ENCODE peak calls at places on chromosome 5, in ten cellular contexts. One of them, this sample, is unnamed.

GRCh38 chr5:74275204-74275992 is 365.1 kb downstream of the ENC1 start:
- DNase-seq in suprapubic skin: no peak
- DNase-seq in AG04449: peak; percentile 71
- DNase-seq in pancreas: no peak
- DNase-seq in ovary: no peak
- DNase-seq in fibroblast of pulmonary artery: peak; percentile 37
- DNase-seq in colonic mucosa: no peak
- DNase-seq in cardiac muscle cell: peak; percentile 62
- DNase-seq in psoas muscle: no peak
- DNase-seq in right lobe of liver: no peak
- DNase-seq in this sample: no peak

GRCh38 chr5:122694884-122695283 is 80.0 kb upstream of the SNX2 start:
- DNase-seq in ovary: no peak
- DNase-seq in colonic mucosa: no peak
- DNase-seq in cardiac muscle cell: peak; percentile 6
- DNase-seq in right lobe of liver: no peak
- DNase-seq in psoas muscle: no peak
- DNase-seq in suprapubic skin: no peak
- DNase-seq in pancreas: no peak
- DNase-seq in fibroblast of pulmonary artery: no peak
- DNase-seq in AG04449: no peak
- DNase-seq in this sample: no peak

GRCh38 chr5:110463116-110463515 is 263.4 kb downstream of the TMEM232 start:
- DNase-seq in pancreas: no peak
- DNase-seq in fibroblast of pulmonary artery: no peak
- DNase-seq in AG04449: peak; percentile 40
- DNase-seq in right lobe of liver: no peak
- DNase-seq in cardiac muscle cell: no peak
- DNase-seq in psoas muscle: no peak
- DNase-seq in suprapubic skin: no peak
- DNase-seq in ovary: no peak
- DNase-seq in colonic mucosa: no peak
- DNase-seq in this sample: peak; percentile 11

GRCh38 chr5:76222318-76222717 is 139.1 kb downstream of the SV2C start:
- DNase-seq in psoas muscle: no peak
- DNase-seq in ovary: no peak
- DNase-seq in AG04449: no peak
- DNase-seq in right lobe of liver: no peak
- DNase-seq in cardiac muscle cell: no peak
- DNase-seq in colonic mucosa: no peak
- DNase-seq in fibroblast of pulmonary artery: no peak
- DNase-seq in pancreas: no peak
- DNase-seq in suprapubic skin: no peak
- DNase-seq in this sample: no peak

GRCh38 chr5:142874537-142874936 is 104.4 kb downstream of the ARHGAP26 start:
- DNase-seq in fibroblast of pulmonary artery: peak; percentile 91
- DNase-seq in psoas muscle: peak; percentile 76
- DNase-seq in ovary: peak; percentile 64
- DNase-seq in pancreas: peak; percentile 90
- DNase-seq in suprapubic skin: peak; percentile 87
- DNase-seq in AG04449: no peak
- DNase-seq in colonic mucosa: peak; percentile 96
- DNase-seq in right lobe of liver: peak; percentile 92
- DNase-seq in cardiac muscle cell: peak; percentile 83
- DNase-seq in this sample: peak; percentile 33

GRCh38 chr5:78879541-78879940 is 105.6 kb downstream of the ARSB start:
- DNase-seq in psoas muscle: no peak
- DNase-seq in ovary: no peak
- DNase-seq in suprapubic skin: no peak
- DNase-seq in AG04449: no peak
- DNase-seq in right lobe of liver: no peak
- DNase-seq in colonic mucosa: no peak
- DNase-seq in pancreas: no peak
- DNase-seq in cardiac muscle cell: no peak
- DNase-seq in fibroblast of pulmonary artery: no peak
- DNase-seq in this sample: no peak

GRCh38 chr5:90948969-90949368 is 390.4 kb downstream of the ADGRV1 start:
- DNase-seq in suprapubic skin: no peak
- DNase-seq in right lobe of liver: no peak
- DNase-seq in colonic mucosa: no peak
- DNase-seq in psoas muscle: no peak
- DNase-seq in ovary: no peak
- DNase-seq in cardiac muscle cell: no peak
- DNase-seq in AG04449: no peak
- DNase-seq in pancreas: no peak
- DNase-seq in fibroblast of pulmonary artery: no peak
- DNase-seq in this sample: no peak

GRCh38 chr5:149114403-149115312 is 26.6 kb upstream of the ABLIM3 start:
- DNase-seq in ovary: peak; percentile 25
- DNase-seq in cardiac muscle cell: peak; percentile 87
- DNase-seq in right lobe of liver: no peak
- DNase-seq in fibroblast of pulmonary artery: peak; percentile 91
- DNase-seq in psoas muscle: no peak
- DNase-seq in pancreas: peak; percentile 65
- DNase-seq in AG04449: peak; percentile 54
- DNase-seq in suprapubic skin: no peak
- DNase-seq in colonic mucosa: peak; percentile 54
- DNase-seq in this sample: peak; percentile 92

GRCh38 chr5:67095346-67095871 is 101.2 kb downstream of the CD180 start:
- DNase-seq in AG04449: no peak
- DNase-seq in suprapubic skin: peak; percentile 88
- DNase-seq in colonic mucosa: peak; percentile 70
- DNase-seq in fibroblast of pulmonary artery: peak; percentile 77
- DNase-seq in ovary: peak; percentile 71
- DNase-seq in psoas muscle: peak; percentile 67
- DNase-seq in right lobe of liver: peak; percentile 86
- DNase-seq in pancreas: peak; percentile 24
- DNase-seq in cardiac muscle cell: peak; percentile 72
- DNase-seq in this sample: peak; percentile 78

GRCh38 chr5:132385321-132386105 is 16.0 kb downstream of the SLC22A5 start:
- DNase-seq in cardiac muscle cell: peak; percentile 74
- DNase-seq in suprapubic skin: no peak
- DNase-seq in right lobe of liver: no peak
- DNase-seq in psoas muscle: peak; percentile 45
- DNase-seq in ovary: peak; percentile 56
- DNase-seq in fibroblast of pulmonary artery: peak; percentile 75
- DNase-seq in pancreas: peak; percentile 41
- DNase-seq in AG04449: no peak
- DNase-seq in colonic mucosa: peak; percentile 72
- DNase-seq in this sample: peak; percentile 71

GRCh38 chr5:55429707-55430253 is 105.0 kb downstream of the PLPP1 start:
- DNase-seq in psoas muscle: no peak
- DNase-seq in suprapubic skin: no peak
- DNase-seq in cardiac muscle cell: no peak
- DNase-seq in fibroblast of pulmonary artery: no peak
- DNase-seq in pancreas: peak; percentile 26
- DNase-seq in right lobe of liver: peak; percentile 67
- DNase-seq in ovary: no peak
- DNase-seq in colonic mucosa: peak; percentile 92
- DNase-seq in AG04449: no peak
- DNase-seq in this sample: no peak

GRCh38 chr5:55429221-55429620 is 105.5 kb downstream of the PLPP1 start:
- DNase-seq in suprapubic skin: no peak
- DNase-seq in psoas muscle: no peak
- DNase-seq in fibroblast of pulmonary artery: no peak
- DNase-seq in cardiac muscle cell: no peak
- DNase-seq in right lobe of liver: no peak
- DNase-seq in AG04449: no peak
- DNase-seq in colonic mucosa: no peak
- DNase-seq in pancreas: no peak
- DNase-seq in ovary: no peak
- DNase-seq in this sample: no peak

GRCh38 chr5:55437452-55437851 is 97.3 kb downstream of the PLPP1 start:
- DNase-seq in ovary: no peak
- DNase-seq in fibroblast of pulmonary artery: no peak
- DNase-seq in AG04449: no peak
- DNase-seq in colonic mucosa: no peak
- DNase-seq in psoas muscle: no peak
- DNase-seq in cardiac muscle cell: no peak
- DNase-seq in right lobe of liver: no peak
- DNase-seq in pancreas: no peak
- DNase-seq in suprapubic skin: no peak
- DNase-seq in this sample: no peak

GRCh38 chr5:55437859-55438206 is 96.9 kb downstream of the PLPP1 start:
- DNase-seq in psoas muscle: no peak
- DNase-seq in fibroblast of pulmonary artery: no peak
- DNase-seq in right lobe of liver: no peak
- DNase-seq in cardiac muscle cell: no peak
- DNase-seq in AG04449: no peak
- DNase-seq in suprapubic skin: no peak
- DNase-seq in colonic mucosa: no peak
- DNase-seq in ovary: no peak
- DNase-seq in pancreas: no peak
- DNase-seq in this sample: no peak

GRCh38 chr5:55432549-55432948 is 102.2 kb downstream of the PLPP1 start:
- DNase-seq in ovary: no peak
- DNase-seq in suprapubic skin: no peak
- DNase-seq in psoas muscle: no peak
- DNase-seq in AG04449: no peak
- DNase-seq in fibroblast of pulmonary artery: no peak
- DNase-seq in pancreas: no peak
- DNase-seq in colonic mucosa: no peak
- DNase-seq in right lobe of liver: no peak
- DNase-seq in cardiac muscle cell: no peak
- DNase-seq in this sample: no peak
- TF ChIP-seq CTCF in ovary: no peak
- TF ChIP-seq CTCF in suprapubic skin: no peak
- TF ChIP-seq CTCF in psoas muscle: no peak
- TF ChIP-seq CTCF in AG04449: no peak
- TF ChIP-seq CTCF in fibroblast of pulmonary artery: no peak
- TF ChIP-seq CTCF in pancreas: no peak
- TF ChIP-seq CTCF in colonic mucosa: no peak
- TF ChIP-seq CTCF in right lobe of liver: no peak
- TF ChIP-seq CTCF in cardiac muscle cell: no peak
- TF ChIP-seq CTCF in this sample: no peak

GRCh38 chr5:43165323-43165722 is 26.7 kb upstream of the NIM1K start:
- DNase-seq in colonic mucosa: no peak
- DNase-seq in right lobe of liver: no peak
- DNase-seq in fibroblast of pulmonary artery: no peak
- DNase-seq in ovary: no peak
- DNase-seq in pancreas: no peak
- DNase-seq in psoas muscle: no peak
- DNase-seq in suprapubic skin: no peak
- DNase-seq in AG04449: no peak
- DNase-seq in cardiac muscle cell: no peak
- DNase-seq in this sample: no peak
- TF ChIP-seq CTCF in colonic mucosa: no peak
- TF ChIP-seq CTCF in right lobe of liver: no peak
- TF ChIP-seq CTCF in fibroblast of pulmonary artery: no peak
- TF ChIP-seq CTCF in ovary: no peak
- TF ChIP-seq CTCF in pancreas: no peak
- TF ChIP-seq CTCF in psoas muscle: no peak
- TF ChIP-seq CTCF in suprapubic skin: no peak
- TF ChIP-seq CTCF in AG04449: no peak
- TF ChIP-seq CTCF in cardiac muscle cell: no peak
- TF ChIP-seq CTCF in this sample: no peak

DNA sequence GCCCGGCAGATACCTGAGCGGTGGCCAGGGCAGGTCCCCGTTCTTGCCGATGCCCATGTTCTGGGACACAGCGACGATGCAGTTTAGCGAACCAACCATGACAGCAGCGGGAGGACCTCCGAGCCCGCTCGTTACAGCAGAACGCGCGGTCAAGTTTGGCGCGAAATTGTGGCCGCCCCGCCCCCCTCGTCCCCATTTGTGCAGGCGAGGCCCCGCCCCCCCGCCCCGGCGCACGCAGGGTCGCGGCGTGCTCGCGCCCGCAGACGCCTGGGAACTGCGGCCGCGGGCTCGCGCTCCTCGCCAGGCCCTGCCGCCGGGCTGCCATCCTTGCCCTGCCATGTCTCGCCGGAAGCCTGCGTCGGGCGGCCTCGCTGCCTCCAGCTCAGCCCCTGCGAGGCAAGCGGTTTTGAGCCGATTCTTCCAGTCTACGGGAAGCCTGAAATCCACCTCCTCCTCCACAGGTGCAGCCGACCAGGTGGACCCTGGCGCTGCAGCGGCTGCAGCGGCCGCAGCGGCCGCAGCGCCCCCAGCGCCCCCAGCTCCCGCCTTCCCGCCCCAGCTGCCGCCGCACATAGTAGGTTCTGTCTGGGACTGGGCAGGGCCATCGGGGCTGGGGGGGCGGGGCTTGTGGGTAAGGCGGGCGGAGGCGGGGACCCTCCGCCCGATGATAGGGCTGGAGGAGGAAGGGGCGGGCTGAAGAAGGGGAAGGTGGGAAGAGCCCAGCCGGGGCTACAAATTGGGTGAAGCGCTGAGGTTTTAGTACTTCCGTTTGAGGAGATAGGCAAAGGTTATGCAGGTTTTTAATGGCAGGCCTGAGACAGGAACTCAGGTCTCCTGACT is at the start of the genes DHFR and MSH3:
- DNase-seq in ovary: peak; percentile 85
- DNase-seq in cardiac muscle cell: peak; percentile 92
- DNase-seq in colonic mucosa: peak; percentile 90
- DNase-seq in psoas muscle: peak; percentile 88
- DNase-seq in suprapubic skin: peak; percentile 88
- DNase-seq in fibroblast of pulmonary artery: peak; percentile 90
- DNase-seq in pancreas: peak; percentile 87
- DNase-seq in right lobe of liver: peak; percentile 92
- DNase-seq in AG04449: peak; percentile 38
- DNase-seq in this sample: peak; percentile 91
- TF ChIP-seq CTCF in ovary: no peak
- TF ChIP-seq CTCF in cardiac muscle cell: no peak
- TF ChIP-seq CTCF in colonic mucosa: no peak
- TF ChIP-seq CTCF in psoas muscle: no peak
- TF ChIP-seq CTCF in suprapubic skin: peak; percentile 21
- TF ChIP-seq CTCF in fibroblast of pulmonary artery: no peak
- TF ChIP-seq CTCF in pancreas: no peak
- TF ChIP-seq CTCF in right lobe of liver: no peak
- TF ChIP-seq CTCF in AG04449: no peak
- TF ChIP-seq CTCF in this sample: no peak

GRCh38 chr5:178462846-178463245 is 127.3 kb downstream of the COL23A1 start:
- DNase-seq in right lobe of liver: no peak
- DNase-seq in pancreas: no peak
- DNase-seq in fibroblast of pulmonary artery: no peak
- DNase-seq in suprapubic skin: no peak
- DNase-seq in ovary: no peak
- DNase-seq in cardiac muscle cell: no peak
- DNase-seq in colonic mucosa: no peak
- DNase-seq in AG04449: no peak
- DNase-seq in psoas muscle: no peak
- DNase-seq in this sample: no peak

GRCh38 chr5:178463321-178464155 is 126.7 kb downstream of the COL23A1 start:
- DNase-seq in colonic mucosa: no peak
- DNase-seq in ovary: no peak
- DNase-seq in right lobe of liver: no peak
- DNase-seq in AG04449: no peak
- DNase-seq in pancreas: no peak
- DNase-seq in fibroblast of pulmonary artery: no peak
- DNase-seq in psoas muscle: no peak
- DNase-seq in suprapubic skin: no peak
- DNase-seq in cardiac muscle cell: no peak
- DNase-seq in this sample: no peak

GRCh38 chr5:178460598-178461425 is 129.4 kb downstream of the COL23A1 start:
- DNase-seq in cardiac muscle cell: peak; percentile 46
- DNase-seq in psoas muscle: peak; percentile 73
- DNase-seq in AG04449: no peak
- DNase-seq in ovary: peak; percentile 43
- DNase-seq in fibroblast of pulmonary artery: peak; percentile 8
- DNase-seq in colonic mucosa: peak; percentile 77
- DNase-seq in right lobe of liver: peak; percentile 88
- DNase-seq in suprapubic skin: peak; percentile 78
- DNase-seq in pancreas: peak; percentile 61
- DNase-seq in this sample: peak; percentile 47

GRCh38 chr5:178460174-178460573 is 130.0 kb downstream of the COL23A1 start:
- DNase-seq in fibroblast of pulmonary artery: no peak
- DNase-seq in pancreas: no peak
- DNase-seq in cardiac muscle cell: no peak
- DNase-seq in colonic mucosa: no peak
- DNase-seq in suprapubic skin: no peak
- DNase-seq in psoas muscle: no peak
- DNase-seq in AG04449: no peak
- DNase-seq in right lobe of liver: no peak
- DNase-seq in ovary: no peak
- DNase-seq in this sample: no peak

GRCh38 chr5:178461426-178461730 is 128.8 kb downstream of the COL23A1 start:
- DNase-seq in psoas muscle: no peak
- DNase-seq in AG04449: no peak
- DNase-seq in cardiac muscle cell: no peak
- DNase-seq in fibroblast of pulmonary artery: no peak
- DNase-seq in colonic mucosa: no peak
- DNase-seq in right lobe of liver: no peak
- DNase-seq in pancreas: no peak
- DNase-seq in ovary: no peak
- DNase-seq in suprapubic skin: no peak
- DNase-seq in this sample: no peak
- TF ChIP-seq CTCF in psoas muscle: no peak
- TF ChIP-seq CTCF in AG04449: no peak
- TF ChIP-seq CTCF in cardiac muscle cell: no peak
- TF ChIP-seq CTCF in fibroblast of pulmonary artery: no peak
- TF ChIP-seq CTCF in colonic mucosa: no peak
- TF ChIP-seq CTCF in right lobe of liver: no peak
- TF ChIP-seq CTCF in pancreas: no peak
- TF ChIP-seq CTCF in ovary: no peak
- TF ChIP-seq CTCF in suprapubic skin: no peak
- TF ChIP-seq CTCF in this sample: no peak